ENCODE peak calls at places on chromosomes 16 and 17, in ten cellular contexts. One of them, this sample, is unnamed.

GRCh38 chr17:73797594-73798110 is 153.4 kb upstream of the SDK2 start:
- DNase-seq in astrocyte: no peak
- DNase-seq in type B pancreatic cell: no peak
- DNase-seq in T-helper 9 cell: no peak
- DNase-seq in lower lobe of right lung: no peak
- DNase-seq in MM.1S: no peak
- DNase-seq in NCI-H1417: no peak
- DNase-seq in HS-27A: no peak
- DNase-seq in fibroblast of villous mesenchyme: no peak
- DNase-seq in HS-5: no peak
- DNase-seq in this sample: no peak

GRCh38 chr17:10844667-10845387 is 6.9 kb upstream of the PIRT start:
- DNase-seq in astrocyte: peak
- DNase-seq in type B pancreatic cell: peak
- DNase-seq in T-helper 9 cell: peak
- DNase-seq in lower lobe of right lung: peak
- DNase-seq in MM.1S: peak
- DNase-seq in NCI-H1417: peak
- DNase-seq in HS-27A: peak
- DNase-seq in fibroblast of villous mesenchyme: peak
- DNase-seq in HS-5: no peak
- DNase-seq in this sample: peak

GRCh38 chr17:43367588-43368242 is 31.1 kb upstream of the ARL4D start:
- DNase-seq in astrocyte: peak
- DNase-seq in type B pancreatic cell: no peak
- DNase-seq in T-helper 9 cell: no peak
- DNase-seq in lower lobe of right lung: no peak
- DNase-seq in MM.1S: peak
- DNase-seq in NCI-H1417: peak
- DNase-seq in HS-27A: peak
- DNase-seq in fibroblast of villous mesenchyme: peak
- DNase-seq in HS-5: peak
- DNase-seq in this sample: peak

GRCh38 chr16:51982715-51983680 is 563.9 kb downstream of the TOX3 start:
- DNase-seq in astrocyte: peak
- DNase-seq in type B pancreatic cell: no peak
- DNase-seq in T-helper 9 cell: no peak
- DNase-seq in lower lobe of right lung: no peak
- DNase-seq in MM.1S: peak
- DNase-seq in NCI-H1417: peak
- DNase-seq in HS-27A: peak
- DNase-seq in fibroblast of villous mesenchyme: peak
- DNase-seq in HS-5: no peak
- DNase-seq in this sample: peak

GRCh38 chr17:3965123-3965800 is 1.0 kb upstream of the ATP2A3 start:
- DNase-seq in astrocyte: no peak
- DNase-seq in type B pancreatic cell: no peak
- DNase-seq in T-helper 9 cell: peak
- DNase-seq in lower lobe of right lung: peak
- DNase-seq in MM.1S: peak
- DNase-seq in NCI-H1417: peak
- DNase-seq in HS-27A: no peak
- DNase-seq in fibroblast of villous mesenchyme: peak
- DNase-seq in HS-5: no peak
- DNase-seq in this sample: peak

GRCh38 chr16:23832882-23833281 is 2.9 kb upstream of the PRKCB start:
- DNase-seq in astrocyte: no peak
- DNase-seq in type B pancreatic cell: no peak
- DNase-seq in T-helper 9 cell: no peak
- DNase-seq in lower lobe of right lung: no peak
- DNase-seq in MM.1S: no peak
- DNase-seq in NCI-H1417: no peak
- DNase-seq in HS-27A: no peak
- DNase-seq in fibroblast of villous mesenchyme: no peak
- DNase-seq in HS-5: no peak
- DNase-seq in this sample: no peak

GRCh38 chr17:69761767-69762321 is 313.2 kb upstream of the KCNJ16 start:
- DNase-seq in astrocyte: peak
- DNase-seq in type B pancreatic cell: no peak
- DNase-seq in T-helper 9 cell: no peak
- DNase-seq in lower lobe of right lung: no peak
- DNase-seq in MM.1S: no peak
- DNase-seq in NCI-H1417: no peak
- DNase-seq in HS-27A: peak
- DNase-seq in fibroblast of villous mesenchyme: peak
- DNase-seq in HS-5: peak
- DNase-seq in this sample: no peak

GRCh38 chr16:85946680-85947510 is 47.9 kb downstream of the IRF8 start:
- DNase-seq in astrocyte: no peak
- DNase-seq in type B pancreatic cell: no peak
- DNase-seq in T-helper 9 cell: no peak
- DNase-seq in lower lobe of right lung: no peak
- DNase-seq in MM.1S: no peak
- DNase-seq in NCI-H1417: no peak
- DNase-seq in HS-27A: no peak
- DNase-seq in fibroblast of villous mesenchyme: no peak
- DNase-seq in HS-5: no peak
- DNase-seq in this sample: peak